ENCODE peak calls at places on chromosomes 16 and 17, in six cellular contexts. One of them, this sample, is unnamed.

GRCh38 chr16:8655184-8655717 is 19.2 kb upstream of the ABAT start:
- DNase-seq in H1: no peak
- DNase-seq in HCT116: no peak
- DNase-seq in NT2/D1: no peak
- DNase-seq in GM12878: peak
- DNase-seq in K562: peak
- DNase-seq in this sample: peak

GRCh38 chr17:58570758-58571157 is 56.3 kb upstream of the MTMR4 start:
- DNase-seq in K562: no peak
- DNase-seq in GM12878: no peak
- DNase-seq in H1: no peak
- DNase-seq in HCT116: no peak
- DNase-seq in NT2/D1: no peak
- DNase-seq in this sample: no peak

GRCh38 chr16:81127051-81127450 is 30.9 kb upstream of the GCSH start:
- DNase-seq in K562: no peak
- DNase-seq in GM12878: no peak
- DNase-seq in NT2/D1: no peak
- DNase-seq in HCT116: no peak
- DNase-seq in H1: no peak
- DNase-seq in this sample: no peak

GRCh38 chr17:79790805-79791353 is 6.0 kb downstream of the CBX8 start:
- DNase-seq in NT2/D1: no peak
- DNase-seq in GM12878: no peak
- DNase-seq in H1: no peak
- DNase-seq in HCT116: no peak
- DNase-seq in K562: no peak
- DNase-seq in this sample: no peak

GRCh38 chr17:19805006-19805405 is 56.9 kb upstream of the ALDH3A1 start:
- DNase-seq in NT2/D1: no peak
- DNase-seq in K562: no peak
- DNase-seq in HCT116: no peak
- DNase-seq in GM12878: no peak
- DNase-seq in H1: no peak
- DNase-seq in this sample: no peak

GRCh38 chr17:52071712-52072111 is 86.8 kb downstream of the CA10 start:
- DNase-seq in GM12878: no peak
- DNase-seq in K562: no peak
- DNase-seq in HCT116: no peak
- DNase-seq in H1: no peak
- DNase-seq in NT2/D1: no peak
- DNase-seq in this sample: no peak

GRCh38 chr17:58534901-58535421 is 20.5 kb upstream of the MTMR4 start:
- DNase-seq in NT2/D1: no peak
- DNase-seq in GM12878: no peak
- DNase-seq in K562: no peak
- DNase-seq in HCT116: peak
- DNase-seq in H1: no peak
- DNase-seq in this sample: peak

GRCh38 chr16:4743217-4743897 is 9.0 kb downstream of the DNAAF8 start:
- DNase-seq in K562: no peak
- DNase-seq in H1: no peak
- DNase-seq in HCT116: no peak
- DNase-seq in GM12878: no peak
- DNase-seq in NT2/D1: no peak
- DNase-seq in this sample: no peak

GRCh38 chr17:31511176-31511540 is 119.7 kb downstream of the RAB11FIP4 start:
- DNase-seq in K562: no peak
- DNase-seq in HCT116: no peak
- DNase-seq in GM12878: no peak
- DNase-seq in H1: no peak
- DNase-seq in NT2/D1: no peak
- DNase-seq in this sample: no peak

GRCh38 chr17:43356999-43357398 is 41.8 kb upstream of the ARL4D start:
- DNase-seq in K562: no peak
- DNase-seq in NT2/D1: no peak
- DNase-seq in HCT116: no peak
- DNase-seq in H1: no peak
- DNase-seq in GM12878: no peak
- DNase-seq in this sample: no peak

GRCh38 chr17:38550661-38551060 is 55.1 kb downstream of the SRCIN1 start:
- DNase-seq in H1: no peak
- DNase-seq in GM12878: no peak
- DNase-seq in K562: peak
- DNase-seq in NT2/D1: no peak
- DNase-seq in HCT116: no peak
- DNase-seq in this sample: no peak

GRCh38 chr17:30396129-30396528 is 17.4 kb downstream of the CPD start:
- DNase-seq in NT2/D1: no peak
- DNase-seq in H1: no peak
- DNase-seq in K562: no peak
- DNase-seq in GM12878: no peak
- DNase-seq in HCT116: no peak
- DNase-seq in this sample: no peak

GRCh38 chr16:81105946-81106345 is 9.8 kb upstream of the GCSH start:
- DNase-seq in HCT116: no peak
- DNase-seq in K562: no peak
- DNase-seq in GM12878: no peak
- DNase-seq in NT2/D1: no peak
- DNase-seq in H1: no peak
- DNase-seq in this sample: no peak

GRCh38 chr16:57961538-57961937 is 9.4 kb downstream of the CNGB1 start:
- DNase-seq in H1: no peak
- DNase-seq in NT2/D1: no peak
- DNase-seq in GM12878: no peak
- DNase-seq in HCT116: no peak
- DNase-seq in K562: no peak
- DNase-seq in this sample: no peak

GRCh38 chr17:61007980-61008379 is 330.3 kb downstream of the BCAS3 start:
- DNase-seq in NT2/D1: no peak
- DNase-seq in HCT116: no peak
- DNase-seq in K562: no peak
- DNase-seq in H1: no peak
- DNase-seq in GM12878: no peak
- DNase-seq in this sample: no peak

GRCh38 chr17:16446338-16446983 is 31.1 kb downstream of the TRPV2 start:
- DNase-seq in K562: no peak
- DNase-seq in HCT116: no peak
- DNase-seq in H1: peak
- DNase-seq in NT2/D1: no peak
- DNase-seq in GM12878: no peak
- DNase-seq in this sample: no peak

GRCh38 chr17:41532947-41533570 is 5.0 kb upstream of the KRT19 start:
- DNase-seq in GM12878: no peak
- DNase-seq in H1: no peak
- DNase-seq in K562: no peak
- DNase-seq in NT2/D1: no peak
- DNase-seq in HCT116: no peak
- DNase-seq in this sample: no peak

GRCh38 chr17:3920940-3921852 is 4.9 kb upstream of the P2RX1 start:
- DNase-seq in H1: no peak
- DNase-seq in HCT116: no peak
- DNase-seq in GM12878: no peak
- DNase-seq in NT2/D1: no peak
- DNase-seq in K562: no peak
- DNase-seq in this sample: no peak

GRCh38 chr16:23268561-23268960 is 33.5 kb upstream of the SCNN1B start:
- DNase-seq in GM12878: no peak
- DNase-seq in NT2/D1: no peak
- DNase-seq in HCT116: no peak
- DNase-seq in H1: no peak
- DNase-seq in K562: no peak
- DNase-seq in this sample: no peak
- TF ChIP-seq ZNF274 in GM12878: no peak
- TF ChIP-seq ZNF274 in NT2/D1: no peak
- TF ChIP-seq ZNF274 in HCT116: no peak
- TF ChIP-seq ZNF274 in H1: no peak
- TF ChIP-seq ZNF274 in K562: no peak
- TF ChIP-seq ZNF274 in this sample: no peak

GRCh38 chr16:31423241-31423640 is 4.9 kb downstream of the COX6A2 start:
- DNase-seq in HCT116: no peak
- DNase-seq in H1: no peak
- DNase-seq in NT2/D1: no peak
- DNase-seq in GM12878: no peak
- DNase-seq in K562: no peak
- DNase-seq in this sample: no peak
- TF ChIP-seq ZNF274 in HCT116: no peak
- TF ChIP-seq ZNF274 in H1: no peak
- TF ChIP-seq ZNF274 in NT2/D1: no peak
- TF ChIP-seq ZNF274 in GM12878: no peak
- TF ChIP-seq ZNF274 in K562: no peak
- TF ChIP-seq ZNF274 in this sample: no peak

GRCh38 chr17:83194189-83194565 is 114.8 kb downstream of the METRNL start:
- DNase-seq in HCT116: no peak
- DNase-seq in K562: no peak
- DNase-seq in NT2/D1: no peak
- DNase-seq in GM12878: no peak
- DNase-seq in H1: no peak
- DNase-seq in this sample: no peak

GRCh38 chr17:83196973-83197880 is 117.8 kb downstream of the METRNL start:
- DNase-seq in NT2/D1: no peak
- DNase-seq in H1: no peak
- DNase-seq in K562: no peak
- DNase-seq in GM12878: no peak
- DNase-seq in HCT116: no peak
- DNase-seq in this sample: no peak

GRCh38 chr17:83195330-83196087 is 116.1 kb downstream of the METRNL start:
- DNase-seq in NT2/D1: no peak
- DNase-seq in GM12878: no peak
- DNase-seq in H1: no peak
- DNase-seq in HCT116: no peak
- DNase-seq in K562: no peak
- DNase-seq in this sample: no peak

GRCh38 chr17:83194761-83195329 is 115.4 kb downstream of the METRNL start:
- DNase-seq in H1: no peak
- DNase-seq in GM12878: no peak
- DNase-seq in K562: no peak
- DNase-seq in NT2/D1: no peak
- DNase-seq in HCT116: no peak
- DNase-seq in this sample: no peak

DNA sequence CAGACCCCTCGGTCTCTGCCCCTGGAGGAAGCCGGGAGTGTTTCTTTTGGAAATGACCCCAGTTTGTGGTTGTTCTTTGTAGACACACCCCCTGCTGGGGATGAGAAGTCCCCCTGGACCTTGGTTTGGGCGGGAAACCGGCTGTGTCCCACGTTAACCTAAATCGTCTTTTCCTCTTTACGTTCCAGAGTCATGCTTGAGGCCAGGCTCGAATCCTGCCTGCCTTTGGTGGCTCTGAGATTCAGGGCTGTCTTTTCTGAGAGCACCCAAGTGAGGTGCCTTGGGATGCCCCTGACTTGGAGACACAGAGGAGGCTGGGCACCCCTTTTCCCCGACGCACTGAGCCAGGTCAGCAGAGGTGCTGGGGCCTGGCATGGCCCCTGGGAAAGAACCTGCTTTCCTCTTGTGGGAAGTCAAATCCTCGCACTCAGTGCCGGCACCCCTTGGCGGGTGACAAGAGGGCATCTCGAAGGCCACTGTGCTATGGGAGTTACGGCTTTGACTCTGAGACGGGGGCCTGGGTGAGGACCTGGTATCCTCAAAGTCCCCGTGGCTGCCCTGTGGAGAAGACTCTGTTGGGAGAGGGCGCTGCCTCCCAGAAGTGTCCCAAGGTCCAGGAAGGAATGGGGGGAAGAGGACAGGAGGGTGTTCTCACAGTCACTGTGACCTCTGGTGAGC is 116.8 kb downstream of the METRNL start:
- DNase-seq in H1: no peak
- DNase-seq in NT2/D1: no peak
- DNase-seq in K562: no peak
- DNase-seq in HCT116: no peak
- DNase-seq in GM12878: no peak
- DNase-seq in this sample: no peak
- TF ChIP-seq ZNF274 in H1: no peak
- TF ChIP-seq ZNF274 in NT2/D1: no peak
- TF ChIP-seq ZNF274 in K562: no peak
- TF ChIP-seq ZNF274 in HCT116: no peak
- TF ChIP-seq ZNF274 in GM12878: no peak
- TF ChIP-seq ZNF274 in this sample: no peak

GRCh38 chr17:45816966-45817365 is 27.7 kb upstream of the SPPL2C start:
- DNase-seq in NT2/D1: no peak
- DNase-seq in GM12878: no peak
- DNase-seq in HCT116: no peak
- DNase-seq in K562: no peak
- DNase-seq in H1: no peak
- DNase-seq in this sample: no peak

GRCh38 chr17:45815752-45816151 is 28.9 kb upstream of the SPPL2C start:
- DNase-seq in H1: no peak
- DNase-seq in NT2/D1: no peak
- DNase-seq in K562: no peak
- DNase-seq in GM12878: no peak
- DNase-seq in HCT116: no peak
- DNase-seq in this sample: peak

GRCh38 chr17:45813051-45813731 is 29.1 kb downstream of the CRHR1 start:
- DNase-seq in K562: peak
- DNase-seq in GM12878: no peak
- DNase-seq in NT2/D1: peak
- DNase-seq in HCT116: no peak
- DNase-seq in H1: peak
- DNase-seq in this sample: no peak

GRCh38 chr17:45812102-45812501 is 28.0 kb downstream of the CRHR1 start:
- DNase-seq in GM12878: no peak
- DNase-seq in H1: no peak
- DNase-seq in NT2/D1: no peak
- DNase-seq in K562: no peak
- DNase-seq in HCT116: peak
- DNase-seq in this sample: peak

DNA sequence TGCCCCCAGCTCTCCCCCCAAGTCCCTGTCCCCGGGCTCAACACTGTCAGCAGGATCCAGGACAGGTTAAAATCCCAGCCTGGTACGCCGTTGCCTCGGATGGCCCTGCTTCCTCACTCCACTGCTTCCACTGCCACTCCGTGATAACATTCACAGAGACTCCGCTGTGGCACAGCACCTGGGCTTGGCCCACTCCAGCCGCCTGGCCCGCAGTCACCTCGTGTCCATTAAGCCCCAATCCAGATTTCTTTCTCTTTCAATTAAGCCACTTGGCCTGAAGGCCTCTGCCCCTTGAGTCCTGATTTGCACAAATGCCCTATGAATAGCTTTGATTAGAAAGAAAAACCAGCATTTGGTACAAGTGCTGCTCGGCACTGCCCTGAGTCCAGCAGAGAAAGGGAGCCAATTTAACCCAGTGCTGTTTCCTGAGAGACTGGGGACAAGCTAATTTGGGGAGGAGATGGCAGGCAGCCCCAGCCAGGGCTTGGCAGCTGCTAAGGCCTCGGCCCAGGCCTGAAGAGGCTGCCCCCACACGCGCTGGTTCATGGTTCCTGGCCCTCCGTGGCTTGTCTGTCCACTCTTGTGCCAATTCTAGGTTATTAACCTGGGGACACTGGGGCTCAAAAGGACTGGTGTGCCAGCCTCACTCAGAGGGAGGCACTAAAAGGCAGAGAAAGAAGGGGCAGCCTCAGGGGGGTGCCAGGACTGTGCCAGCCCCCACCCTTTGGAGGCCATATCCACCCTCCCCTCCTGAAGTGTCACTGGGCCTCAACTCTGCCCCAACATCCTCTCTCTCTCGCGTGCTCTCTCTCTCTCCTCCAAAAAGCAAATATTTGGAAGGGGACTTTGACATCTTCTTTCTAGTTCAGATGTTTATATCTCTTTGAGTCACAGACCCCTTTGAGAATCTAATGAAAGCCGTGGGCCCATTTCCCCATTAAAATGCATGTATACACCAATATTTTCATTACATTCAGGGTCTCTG is 29.8 kb upstream of the SPPL2C start:
- DNase-seq in K562: no peak
- DNase-seq in NT2/D1: no peak
- DNase-seq in HCT116: no peak
- DNase-seq in GM12878: no peak
- DNase-seq in H1: no peak
- DNase-seq in this sample: no peak
- TF ChIP-seq ZNF274 in K562: no peak
- TF ChIP-seq ZNF274 in NT2/D1: no peak
- TF ChIP-seq ZNF274 in HCT116: no peak
- TF ChIP-seq ZNF274 in GM12878: no peak
- TF ChIP-seq ZNF274 in H1: no peak
- TF ChIP-seq ZNF274 in this sample: no peak